ENCODE peak calls at places on chromosomes 5 and 9, in four cellular contexts. H is adrenal gland, L is body of pancreas, P is IMR-90. W is an unnamed sample.

GRCh38 chr5:119524461-119524860 is 72.2 kb downstream of the HSD17B4 start:
- DNase-seq in H (no peak), L (no peak), P (peak), W (no peak)

GRCh38 chr9:81083062-81083461 is 606.3 kb downstream of the TLE1 start:
- DNase-seq in H (peak), L (no peak), P (peak), W (no peak)

GRCh38 chr5:181217805-181218065 is 5.3 kb upstream of the TRIM41 start:
- DNase-seq in H (no peak), L (no peak), P (no peak), W (no peak)

GRCh38 chr5:68148096-68148495 is 67.5 kb upstream of the PIK3R1 start:
- DNase-seq in H (no peak), L (no peak), P (no peak), W (no peak)

GRCh38 chr9:136551401-136552116 is 5.7 kb upstream of the NOTCH1 start:
- DNase-seq in H (peak), L (peak), P (peak), W (peak)

GRCh38 chr5:83564069-83564749 is 92.7 kb downstream of the VCAN start:
- DNase-seq in H (no peak), L (no peak), P (peak), W (no peak)

GRCh38 chr5:136087961-136088871 is 44.4 kb upstream of the SMAD5 start:
- DNase-seq in H (peak), L (peak), P (peak), W (peak)

GRCh38 chr9:131999692-132000551 is 79.7 kb downstream of the MED27 start:
- DNase-seq in H (no peak), L (no peak), P (peak), W (no peak)

GRCh38 chr5:100818340-100818739 is 84.7 kb downstream of the ST8SIA4 start:
- DNase-seq in H (no peak), L (no peak), P (no peak), W (no peak)

GRCh38 chr9:101054657-101055056 is 26.1 kb downstream of the PLPPR1 start:
- DNase-seq in H (no peak), L (no peak), P (no peak), W (no peak)

GRCh38 chr5:62585306-62585705 is 6.7 kb downstream of the LRRC70 start:
- DNase-seq in H (no peak), L (no peak), P (no peak), W (no peak)

GRCh38 chr9:113397077-113397696 is 3.9 kb downstream of the ALAD start:
- DNase-seq in H (no peak), L (no peak), P (no peak), W (no peak)

GRCh38 chr5:159263569-159263905 is 447 bp downstream of the UBLCP1 start:
- DNase-seq in H (no peak), L (no peak), P (no peak), W (no peak)

GRCh38 chr9:87498046-87498815 is 564 bp downstream of the DAPK1 start:
- DNase-seq in H (no peak), L (peak), P (no peak), W (peak)

GRCh38 chr5:79255786-79256557 is 20.0 kb downstream of the JMY start:
- DNase-seq in H (peak), L (peak), P (peak), W (no peak)

GRCh38 chr5:59209758-59210359 is 627.0 kb downstream of the RAB3C start:
- DNase-seq in H (no peak), L (no peak), P (peak), W (no peak)

GRCh38 chr5:50325237-50325832 is 115.8 kb downstream of the EMB start:
- DNase-seq in H (no peak), L (no peak), P (peak), W (no peak)

GRCh38 chr9:8677725-8678124 is 878.1 kb upstream of the DMAC1 start:
- DNase-seq in H (no peak), L (no peak), P (no peak), W (no peak)

GRCh38 chr5:10307206-10308148 is at the start of gene CMBL:
- DNase-seq in H (peak), L (peak), P (peak), W (peak)

GRCh38 chr5:132427285-132428146 is 58.0 kb downstream of the SLC22A5 start:
- DNase-seq in H (peak), L (peak), P (no peak), W (peak)

DNA sequence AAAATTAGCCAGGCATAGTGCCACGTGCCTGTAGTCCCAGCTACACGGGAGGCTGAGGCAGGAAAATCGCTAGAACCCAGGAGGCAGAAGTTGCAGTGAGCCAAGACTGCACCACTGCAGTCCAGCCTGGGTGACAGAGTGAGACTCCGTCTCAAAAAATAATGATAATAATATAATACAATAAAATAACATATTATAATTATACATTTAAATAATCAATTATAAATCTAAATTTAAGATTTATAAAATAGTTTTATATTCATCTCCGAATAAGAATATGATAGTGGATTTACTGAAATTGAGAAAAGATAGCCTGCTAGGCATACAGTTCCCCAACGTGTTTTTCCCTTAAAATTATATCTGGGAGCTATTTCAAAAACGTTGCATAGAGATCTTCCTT is 599.6 kb downstream of the CDH18 start:
- DNase-seq in H (no peak), L (no peak), P (no peak), W (no peak)
- H3K4me3 ChIP-seq in H (no peak), L (no peak), P (no peak), W (no peak)

DNA sequence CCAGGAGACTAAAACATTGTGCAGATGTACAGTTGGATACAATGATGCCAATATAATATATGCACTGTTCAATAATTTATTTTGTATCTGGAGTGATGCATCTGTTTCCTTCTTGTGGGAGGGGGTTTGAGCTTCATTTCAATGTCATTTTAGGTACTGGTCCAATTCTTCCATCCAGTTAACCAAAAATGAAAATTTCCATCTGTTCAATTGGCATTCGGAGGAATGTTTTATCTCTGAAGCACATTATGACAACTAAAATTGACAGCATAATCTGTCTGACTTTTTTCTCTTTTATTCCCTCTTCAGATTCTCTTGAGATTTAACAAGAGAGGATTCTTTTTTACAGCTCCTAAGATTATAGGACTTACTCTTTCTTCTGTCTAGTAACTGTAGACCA is 57.6 kb downstream of the NDUFAF2 start:
- DNase-seq in H (no peak), L (no peak), P (no peak), W (no peak)
- H3K27ac ChIP-seq in H (no peak), L (no peak), P (no peak), W (no peak)

DNA sequence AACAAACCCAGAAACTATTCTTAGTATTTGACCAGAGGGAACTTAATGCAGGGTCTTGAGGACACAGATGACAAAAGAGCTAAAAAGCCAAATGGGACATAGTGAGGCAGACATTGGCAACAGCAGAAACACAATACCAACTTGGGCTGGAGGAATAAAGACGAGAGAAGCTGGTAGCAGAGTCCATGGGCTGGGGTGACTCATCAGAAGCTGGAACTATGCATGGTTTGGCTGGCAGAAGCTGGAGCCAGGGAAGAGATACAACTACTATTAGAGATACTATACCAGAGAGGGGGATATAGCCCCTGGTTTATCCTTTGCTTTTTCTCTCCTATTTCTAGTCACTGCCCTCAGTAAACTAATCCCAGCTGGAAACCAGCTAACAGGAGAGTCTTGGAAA is 29.2 kb upstream of the DPYSL3 start:
- DNase-seq in H (no peak), L (no peak), P (peak), W (no peak)
- H3K4me3 ChIP-seq in H (no peak), L (no peak), P (no peak), W (no peak)

GRCh38 chr5:172866802-172867748 is 33.0 kb downstream of the ERGIC1 start:
- DNase-seq in H (peak), L (peak), P (peak), W (peak)
- H3K27ac ChIP-seq in H (peak), L (peak), P (peak), W (peak)

DNA sequence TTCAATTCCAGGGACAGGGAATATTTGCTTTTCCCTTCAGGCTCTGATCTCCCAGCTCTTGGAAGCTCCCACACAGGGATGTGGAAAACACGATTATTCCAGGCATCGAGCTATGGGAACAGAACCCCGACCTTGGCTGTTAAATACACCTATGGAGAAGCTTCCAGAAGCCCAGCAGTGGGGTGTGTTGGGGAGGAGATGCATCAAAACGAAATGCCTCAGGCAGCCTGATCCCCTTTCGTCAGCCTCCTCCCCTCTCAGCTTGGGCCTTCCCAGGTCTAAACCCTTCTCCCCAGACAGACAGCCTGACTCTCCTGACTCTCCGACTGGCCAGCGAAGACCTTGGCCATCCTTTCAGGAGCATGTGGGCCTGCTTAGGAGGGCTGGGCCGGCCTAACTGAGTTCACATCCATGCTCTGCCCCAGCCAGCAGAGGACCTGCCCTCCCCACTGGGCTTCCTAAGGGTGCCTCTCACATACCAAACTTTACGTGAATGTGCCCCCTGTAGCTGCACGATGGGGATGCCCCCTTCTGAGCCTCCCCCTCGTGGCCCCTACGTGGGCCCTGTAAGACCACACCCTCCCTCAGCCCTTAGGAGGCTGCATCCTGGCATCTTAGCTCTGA is 54.5 kb downstream of the NEURL1B start:
- DNase-seq in H (no peak), L (no peak), P (no peak), W (no peak)
- H3K4me3 ChIP-seq in H (no peak), L (no peak), P (no peak), W (no peak)

GRCh38 chr5:143682221-143682620 is 129.7 kb upstream of the HMHB1 start:
- DNase-seq in H (no peak), L (no peak), P (peak), W (no peak)
- H3K27ac ChIP-seq in H (no peak), L (no peak), P (peak), W (no peak)

DNA sequence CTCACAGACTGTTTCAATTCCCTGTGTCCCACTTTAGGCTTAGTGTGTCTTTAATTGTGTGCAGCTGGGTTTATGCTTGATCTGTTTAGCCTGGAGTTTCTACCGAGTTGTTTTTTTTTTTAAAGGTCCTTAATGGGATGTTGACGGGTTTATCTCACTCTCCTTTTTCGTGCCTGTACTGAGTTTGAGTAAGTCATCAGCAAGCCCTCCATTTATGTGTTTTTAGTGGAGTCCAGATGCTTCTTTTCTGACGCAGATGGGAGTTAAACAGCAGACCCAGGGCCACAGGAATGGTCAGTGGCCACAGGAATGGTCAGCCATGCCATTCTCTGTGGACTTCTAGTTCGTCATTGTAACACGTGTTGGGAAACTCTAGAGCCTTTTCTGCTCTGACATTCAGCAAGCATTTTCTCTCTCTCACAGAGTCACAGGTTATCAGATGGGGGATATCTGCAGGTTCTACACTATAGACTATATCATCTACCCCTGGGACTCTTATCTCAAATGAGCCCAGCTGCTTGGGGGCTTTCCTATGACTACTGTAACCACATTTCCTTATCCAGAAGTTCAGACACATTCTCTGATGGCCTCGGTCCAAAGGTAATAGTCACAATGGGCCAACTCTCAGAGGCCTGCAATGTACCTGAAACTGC is 190.5 kb downstream of the TTLL11 start:
- DNase-seq in H (no peak), L (no peak), P (peak), W (no peak)
- H3K4me3 ChIP-seq in H (no peak), L (no peak), P (no peak), W (no peak)

DNA sequence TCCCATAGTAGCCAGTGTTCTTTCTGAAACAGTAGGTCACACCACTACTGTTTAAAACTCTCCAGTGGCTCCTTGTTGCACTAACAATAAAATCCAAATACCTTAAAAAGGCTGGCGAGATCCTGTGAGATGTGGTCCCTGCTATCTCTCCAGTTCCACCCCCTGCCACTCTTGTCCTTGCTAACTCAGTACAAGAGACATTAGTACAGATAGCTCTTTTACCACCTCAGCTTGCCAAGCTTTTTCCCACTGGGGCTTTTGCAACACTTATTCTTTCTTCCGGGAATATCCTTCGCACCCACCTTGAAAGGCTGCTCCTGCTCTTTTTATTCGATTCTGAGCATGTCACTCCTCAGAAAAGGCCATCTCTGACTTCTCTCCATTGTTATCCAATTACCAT is 14.9 kb downstream of the NIPSNAP3B start:
- DNase-seq in H (no peak), L (no peak), P (no peak), W (no peak)
- H3K27ac ChIP-seq in H (peak), L (no peak), P (no peak), W (no peak)

GRCh38 chr9:93203713-93204469 is 20.0 kb downstream of the WNK2 start:
- DNase-seq in H (no peak), L (no peak), P (no peak), W (no peak)
- H3K4me3 ChIP-seq in H (no peak), L (no peak), P (no peak), W (no peak)